ENCODE peak calls at places on chromosomes 7 and 10, in four cellular contexts. I is GM12892; R is NCI-H1436 treated with DMSO at 0.1 percent for 48 hours; Y is stimulated activated CD8-positive, alpha-beta memory T cell treated with anti-CD3 and anti-CD28 coated beads, Interleukin-15, amount 100 ng/mL, for 4 hours. U is an unnamed sample.

GRCh38 chr7:157411580-157411979 is 74.8 kb downstream of the DNAJB6 start:
- DNase-seq in I (no peak), Y (peak; percentile 46), R (no peak), U (no peak)

GRCh38 chr10:127492607-127493250 is 56.4 kb upstream of the NPS start:
- DNase-seq in R (no peak), I (no peak), Y (no peak), U (peak; percentile 45)

GRCh38 chr10:34766256-34766580 is 48.9 kb downstream of the PARD3 start:
- DNase-seq in R (peak; percentile 63), I (no peak), Y (no peak), U (no peak)

GRCh38 chr10:71562884-71563283 is 156.7 kb downstream of the C10orf105 start:
- DNase-seq in R (no peak), Y (no peak), I (no peak), U (no peak)

GRCh38 chr7:52826515-52826914 is 208.9 kb upstream of the POM121L12 start:
- DNase-seq in I (no peak), Y (no peak), R (no peak), U (no peak)

GRCh38 chr7:48139461-48139860 is 31.8 kb upstream of the ABCA13 start:
- DNase-seq in R (no peak), Y (no peak), I (no peak), U (peak; percentile 11)

GRCh38 chr7:131197920-131198610 is 129.6 kb upstream of the MKLN1 start:
- DNase-seq in Y (no peak), I (no peak), R (no peak), U (no peak)

GRCh38 chr10:112585960-112586359 is 138.9 kb downstream of the VTI1A start:
- DNase-seq in R (no peak), Y (no peak), I (no peak), U (no peak)

GRCh38 chr7:102120666-102121065 is 166.0 kb upstream of the SH2B2 start:
- DNase-seq in R (no peak), Y (no peak), I (no peak), U (no peak)

GRCh38 chr10:29590598-29591415 is 44.0 kb downstream of the SVIL start:
- DNase-seq in I (no peak), Y (no peak), R (no peak), U (peak; percentile 26)

GRCh38 chr10:43596546-43596945 is 9.7 kb upstream of the ZNF485 start:
- DNase-seq in I (no peak), Y (no peak), R (no peak), U (no peak)

GRCh38 chr10:13311177-13311575 is 11.3 kb upstream of the PHYH start:
- DNase-seq in I (no peak), R (no peak), Y (no peak), U (no peak)

GRCh38 chr7:128530855-128531104 is 54.2 kb downstream of the METTL2B start:
- DNase-seq in R (no peak), I (no peak), Y (no peak), U (no peak)

GRCh38 chr10:65314253-65314652 is 1611.6 kb upstream of the LRRTM3 start:
- DNase-seq in I (no peak), R (no peak), Y (no peak), U (no peak)

GRCh38 chr10:15169555-15170407 is 1.3 kb upstream of the NMT2 start:
- DNase-seq in R (no peak), I (no peak), Y (no peak), U (no peak)

GRCh38 chr7:35255417-35255798 is 1.5 kb upstream of the TBX20 start:
- DNase-seq in Y (no peak), R (no peak), I (no peak), U (no peak)

GRCh38 chr10:69914373-69915268 is 112.9 kb downstream of the COL13A1 start:
- DNase-seq in I (peak; percentile 71), Y (peak; percentile 14), R (peak; percentile 2), U (peak; percentile 85)

GRCh38 chr7:26593405-26593804 is 271.0 kb downstream of the SKAP2 start:
- DNase-seq in I (no peak), R (no peak), Y (no peak), U (no peak)

GRCh38 chr10:114306116-114306973 is 67.3 kb downstream of the VWA2 start:
- DNase-seq in I (no peak), Y (no peak), R (no peak), U (no peak)

GRCh38 chr7:27677912-27678612 is 15.4 kb upstream of the HIBADH start:
- DNase-seq in I (no peak), Y (no peak), R (no peak), U (no peak)

GRCh38 chr10:123689880-123690279 is 23.7 kb downstream of the GPR26 start:
- DNase-seq in Y (no peak), I (no peak), R (no peak), U (no peak)

GRCh38 chr7:47330561-47331178 is 251.2 kb downstream of the TNS3 start:
- DNase-seq in Y (no peak), I (no peak), R (no peak), U (no peak)

GRCh38 chr7:105776068-105776790 is 100.2 kb downstream of the ATXN7L1 start:
- DNase-seq in R (no peak), I (no peak), Y (no peak), U (no peak)

GRCh38 chr10:13648425-13648824 is 61.7 kb downstream of the PRPF18 start:
- DNase-seq in I (no peak), R (no peak), Y (no peak), U (no peak)

GRCh38 chr10:71623098-71623985 is 96.2 kb downstream of the C10orf105 start:
- DNase-seq in I (no peak), Y (no peak), R (no peak), U (peak; percentile 34)

GRCh38 chr10:71631007-71631859 is 88.3 kb downstream of the C10orf105 start:
- DNase-seq in R (no peak), Y (no peak), I (no peak), U (no peak)

GRCh38 chr10:12511651-12512050 is 162.3 kb downstream of the CAMK1D start:
- DNase-seq in I (no peak), R (no peak), Y (no peak), U (no peak)